ENCODE peak calls at places on chromosomes 13 and 19, in four cellular contexts. One of them, this sample, is unnamed.

GRCh38 chr19:8505680-8506401 is 3.4 kb upstream of the PRAM1 start:
- DNase-seq in lower leg skin: peak
- DNase-seq in fibroblast of lung: peak
- DNase-seq in B cell: peak
- DNase-seq in this sample: peak

GRCh38 chr19:18939922-18940775 is 868 bp downstream of the HOMER3 start:
- DNase-seq in lower leg skin: peak
- DNase-seq in fibroblast of lung: peak
- DNase-seq in B cell: peak
- DNase-seq in this sample: peak

GRCh38 chr13:50122465-50122864 is 107.2 kb downstream of the KCNRG start:
- DNase-seq in lower leg skin: no peak
- DNase-seq in fibroblast of lung: no peak
- DNase-seq in B cell: peak
- DNase-seq in this sample: no peak

GRCh38 chr19:23482829-23483228 is 87.6 kb upstream of the ZNF91 start:
- DNase-seq in lower leg skin: peak
- DNase-seq in fibroblast of lung: no peak
- DNase-seq in B cell: no peak
- DNase-seq in this sample: no peak

GRCh38 chr19:17775245-17775927 is 19.6 kb upstream of the B3GNT3 start:
- DNase-seq in lower leg skin: no peak
- DNase-seq in fibroblast of lung: no peak
- DNase-seq in B cell: peak
- DNase-seq in this sample: no peak

GRCh38 chr13:99759163-99759552 is 212.4 kb downstream of the ZIC5 start:
- DNase-seq in lower leg skin: no peak
- DNase-seq in fibroblast of lung: no peak
- DNase-seq in B cell: no peak
- DNase-seq in this sample: no peak

GRCh38 chr13:41384749-41385503 is 72.4 kb upstream of the RGCC start:
- DNase-seq in lower leg skin: no peak
- DNase-seq in fibroblast of lung: no peak
- DNase-seq in B cell: no peak
- DNase-seq in this sample: no peak

GRCh38 chr13:110629735-110630134 is 14.4 kb downstream of the NAXD start:
- DNase-seq in lower leg skin: no peak
- DNase-seq in fibroblast of lung: peak
- DNase-seq in B cell: no peak
- DNase-seq in this sample: no peak

GRCh38 chr13:45436953-45437352 is 18.8 kb upstream of the SLC25A30 start:
- DNase-seq in lower leg skin: peak
- DNase-seq in fibroblast of lung: no peak
- DNase-seq in B cell: no peak
- DNase-seq in this sample: no peak

DNA sequence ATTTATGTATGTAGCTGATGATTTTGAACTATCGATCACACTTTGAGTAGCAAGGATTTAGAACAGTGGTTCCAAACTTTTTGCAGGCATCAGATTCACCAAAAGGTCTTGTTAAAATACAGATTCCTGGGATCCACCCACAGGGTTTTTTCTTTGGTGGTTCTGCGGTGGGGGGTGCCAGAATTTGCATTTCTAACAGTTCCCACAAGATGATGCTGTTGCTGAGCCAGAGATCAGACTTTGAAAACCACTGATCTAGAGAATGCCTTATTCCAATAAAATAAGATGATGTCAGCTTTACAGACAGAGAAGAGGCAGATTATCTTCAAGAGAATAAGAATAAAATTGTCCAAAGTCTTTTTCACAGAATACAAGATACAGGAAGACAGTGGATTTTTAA is 80.9 kb upstream of the SHISA2 start:
- DNase-seq in lower leg skin: no peak
- DNase-seq in fibroblast of lung: peak
- DNase-seq in B cell: peak
- DNase-seq in this sample: no peak
- TF ChIP-seq CTCF in lower leg skin: no peak
- TF ChIP-seq CTCF in fibroblast of lung: peak
- TF ChIP-seq CTCF in B cell: peak
- TF ChIP-seq CTCF in this sample: no peak

DNA sequence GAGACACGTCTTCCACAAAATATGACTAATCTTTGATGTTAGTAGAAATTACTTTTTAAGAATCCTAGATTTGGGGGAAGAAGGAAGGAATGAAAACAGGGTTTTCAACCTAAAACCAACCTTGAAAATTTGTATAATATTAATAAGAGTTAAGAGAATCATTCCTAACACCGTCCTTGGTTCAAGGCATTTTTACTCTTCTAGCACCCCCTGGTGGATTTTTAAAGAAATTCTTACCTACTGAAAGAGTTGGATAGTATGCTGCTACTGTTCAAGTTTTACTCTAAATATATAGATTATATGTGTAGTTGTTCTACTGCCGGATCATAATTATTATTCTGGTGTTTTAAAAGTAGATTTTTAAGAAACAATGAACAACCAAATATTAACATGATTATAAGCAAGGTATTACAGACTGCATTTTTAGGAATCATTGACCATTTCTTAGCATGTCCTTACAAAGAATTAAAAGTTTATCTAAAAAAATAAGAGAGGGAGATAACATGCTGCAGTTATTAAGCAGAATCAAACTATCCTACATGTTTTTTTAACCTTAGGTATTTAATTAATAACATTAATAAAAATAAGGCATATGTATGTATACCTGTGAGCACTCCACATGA is 7.4 kb upstream of the SLITRK6 start:
- DNase-seq in lower leg skin: no peak
- DNase-seq in fibroblast of lung: peak
- DNase-seq in B cell: peak
- DNase-seq in this sample: peak
- TF ChIP-seq CTCF in lower leg skin: no peak
- TF ChIP-seq CTCF in fibroblast of lung: peak
- TF ChIP-seq CTCF in B cell: peak
- TF ChIP-seq CTCF in this sample: peak

DNA sequence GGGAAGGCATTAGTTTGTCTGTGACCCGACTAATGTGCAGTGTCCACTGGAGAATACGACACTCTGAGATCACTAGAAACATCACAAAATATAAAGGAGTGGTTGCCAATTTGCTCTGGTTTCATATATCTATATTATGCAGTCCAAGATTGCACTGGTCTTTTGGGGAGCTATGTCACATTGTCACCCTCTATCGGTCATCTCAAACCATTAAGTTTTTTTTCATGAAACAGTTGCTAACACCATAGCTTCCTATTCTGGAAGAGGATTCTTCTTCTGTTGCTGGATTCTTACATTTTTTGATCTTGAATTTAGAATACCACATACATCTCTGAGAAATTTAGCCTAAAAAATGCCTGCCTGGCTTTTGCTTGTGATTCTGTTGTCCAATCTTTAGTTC is 168.6 kb downstream of the LACC1 start:
- DNase-seq in lower leg skin: no peak
- DNase-seq in fibroblast of lung: no peak
- DNase-seq in B cell: no peak
- DNase-seq in this sample: no peak
- TF ChIP-seq CTCF in lower leg skin: no peak
- TF ChIP-seq CTCF in fibroblast of lung: no peak
- TF ChIP-seq CTCF in B cell: no peak
- TF ChIP-seq CTCF in this sample: no peak

DNA sequence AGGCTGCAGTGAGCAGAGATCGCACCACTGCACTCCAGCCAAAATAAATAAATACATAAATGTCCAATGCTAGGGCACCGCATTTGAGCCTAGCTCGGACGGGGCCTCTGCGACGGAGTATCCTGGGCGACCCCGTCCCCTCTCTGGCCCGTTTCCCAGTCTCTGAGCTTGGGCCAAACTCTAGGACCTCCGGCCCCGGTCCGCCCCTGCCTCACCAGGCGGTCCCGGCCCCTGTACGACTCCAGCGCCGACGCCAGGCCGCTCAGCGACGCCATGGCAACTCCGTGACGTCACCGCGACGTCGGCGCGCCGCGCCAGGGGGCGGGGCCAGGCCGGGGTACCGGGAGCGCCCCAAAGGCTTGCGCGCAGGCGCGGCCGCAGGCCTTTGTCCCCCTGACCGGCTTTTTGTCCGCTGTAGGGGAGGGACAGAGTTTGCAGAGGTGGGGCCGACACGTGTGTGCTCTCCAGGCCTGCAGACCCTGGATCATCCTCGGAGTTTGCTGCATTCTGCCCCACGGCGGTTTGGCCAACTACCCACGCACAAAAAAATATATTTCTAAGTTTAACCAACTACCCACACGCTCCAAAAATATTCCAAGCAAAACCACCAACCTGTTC is at the start of gene PEX11G:
- DNase-seq in lower leg skin: peak
- DNase-seq in fibroblast of lung: peak
- DNase-seq in B cell: peak
- DNase-seq in this sample: peak
- TF ChIP-seq CTCF in lower leg skin: no peak
- TF ChIP-seq CTCF in fibroblast of lung: no peak
- TF ChIP-seq CTCF in B cell: no peak
- TF ChIP-seq CTCF in this sample: peak

GRCh38 chr19:45777395-45777961 is 4.8 kb downstream of the DMPK start:
- DNase-seq in lower leg skin: no peak
- DNase-seq in fibroblast of lung: no peak
- DNase-seq in B cell: no peak
- DNase-seq in this sample: no peak
- TF ChIP-seq CTCF in lower leg skin: no peak
- TF ChIP-seq CTCF in fibroblast of lung: no peak
- TF ChIP-seq CTCF in B cell: no peak
- TF ChIP-seq CTCF in this sample: no peak

GRCh38 chr19:15280915-15281683 is 48.9 kb upstream of the EPHX3 start:
- DNase-seq in lower leg skin: peak
- DNase-seq in fibroblast of lung: peak
- DNase-seq in B cell: no peak
- DNase-seq in this sample: no peak
- TF ChIP-seq CTCF in lower leg skin: no peak
- TF ChIP-seq CTCF in fibroblast of lung: no peak
- TF ChIP-seq CTCF in B cell: no peak
- TF ChIP-seq CTCF in this sample: no peak

DNA sequence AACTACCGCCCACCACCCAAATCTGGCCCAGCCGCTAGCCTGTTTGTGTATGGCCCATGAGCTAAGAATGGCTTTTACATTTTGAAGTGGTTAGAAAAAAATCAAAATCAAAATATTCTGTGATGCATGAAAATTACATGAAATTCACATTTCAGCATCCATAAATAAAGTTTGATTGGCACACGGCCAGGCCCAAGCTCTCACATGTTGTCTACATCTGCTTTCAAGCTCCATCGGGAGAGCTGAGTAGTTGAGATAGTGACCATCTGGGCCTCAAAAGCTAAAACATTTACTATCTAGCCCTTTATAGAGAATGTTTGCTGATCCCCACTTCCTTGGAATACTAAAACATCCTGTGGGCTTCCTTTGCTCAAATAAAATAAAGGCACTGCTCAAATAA is 14.5 kb downstream of the RFX2 start:
- DNase-seq in lower leg skin: no peak
- DNase-seq in fibroblast of lung: no peak
- DNase-seq in B cell: no peak
- DNase-seq in this sample: no peak
- TF ChIP-seq CTCF in lower leg skin: no peak
- TF ChIP-seq CTCF in fibroblast of lung: no peak
- TF ChIP-seq CTCF in B cell: no peak
- TF ChIP-seq CTCF in this sample: no peak

DNA sequence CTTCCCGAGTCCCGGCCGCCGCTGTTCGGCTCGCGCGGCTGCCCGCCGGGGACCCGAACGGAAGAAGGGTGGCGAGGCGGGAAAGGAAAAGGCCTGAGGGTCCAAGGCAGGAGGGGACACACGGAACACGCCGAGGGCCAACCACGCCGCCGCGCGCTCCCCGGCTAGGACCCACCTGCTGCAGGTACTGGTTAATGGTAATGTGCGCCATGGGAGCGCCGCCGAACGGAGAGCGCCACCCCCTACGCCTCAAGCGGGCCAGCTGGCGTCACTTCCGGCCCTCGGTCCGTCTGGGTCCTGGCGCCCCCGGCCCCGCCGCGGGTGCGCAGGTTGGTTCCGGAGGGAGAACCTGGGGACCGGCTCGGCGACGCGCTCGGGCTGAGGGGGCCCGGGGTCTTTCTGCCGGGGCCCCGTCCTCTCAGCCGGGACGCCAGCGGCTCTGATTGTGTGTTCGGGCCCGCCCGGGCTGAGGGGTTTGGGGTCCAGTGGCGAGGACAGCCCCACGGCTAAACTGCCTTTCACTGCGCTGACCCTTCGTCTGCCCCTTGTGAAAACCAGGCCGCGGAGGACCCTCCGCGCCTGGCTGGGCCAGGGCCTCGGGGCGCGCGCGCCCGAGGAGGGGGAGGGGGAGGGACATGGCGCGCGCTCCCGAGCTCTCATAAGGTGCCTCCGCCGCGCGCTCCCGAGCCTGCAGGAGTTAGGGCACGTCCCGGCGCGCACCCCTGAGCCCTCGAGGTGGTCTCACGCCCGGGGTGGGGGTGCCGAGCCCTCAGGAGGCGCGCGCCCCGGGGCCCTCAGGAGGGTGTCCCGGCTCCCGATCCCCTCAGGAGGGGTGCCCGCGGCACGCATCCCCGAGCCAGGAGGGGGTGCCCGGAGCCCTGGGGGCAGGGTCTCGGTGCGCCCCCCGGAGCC is at the start of gene PCID2:
- DNase-seq in lower leg skin: peak
- DNase-seq in fibroblast of lung: peak
- DNase-seq in B cell: peak
- DNase-seq in this sample: peak
- TF ChIP-seq CTCF in lower leg skin: no peak
- TF ChIP-seq CTCF in fibroblast of lung: no peak
- TF ChIP-seq CTCF in B cell: no peak
- TF ChIP-seq CTCF in this sample: no peak

DNA sequence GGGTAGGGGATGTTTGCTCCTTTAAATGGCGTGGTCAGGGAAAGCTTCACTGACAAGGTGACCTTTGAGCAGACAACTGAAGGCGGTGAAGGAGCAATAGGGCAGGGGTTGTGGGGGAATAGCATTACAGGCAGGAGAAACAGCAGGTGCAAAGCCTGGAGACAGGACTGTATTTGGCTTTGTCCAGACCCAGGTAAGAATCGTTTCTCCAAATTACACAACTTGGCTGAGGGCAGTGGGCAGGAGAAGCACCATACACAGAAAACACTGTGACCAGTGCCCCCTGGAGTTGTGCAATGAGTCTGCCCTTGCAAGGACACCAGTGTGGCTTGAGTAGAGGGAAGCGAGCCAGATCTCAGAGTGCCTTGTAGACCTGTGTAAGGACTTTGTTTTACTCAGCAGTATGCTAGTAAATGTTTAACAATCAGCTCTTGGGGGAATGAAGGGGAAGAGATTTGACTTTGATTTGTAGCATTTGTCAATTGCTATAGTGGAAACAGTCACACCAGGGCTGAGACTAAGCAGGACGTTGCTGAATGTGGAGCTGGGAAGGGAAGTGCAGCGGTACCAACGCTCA is 360.0 kb downstream of the DCT start:
- DNase-seq in lower leg skin: no peak
- DNase-seq in fibroblast of lung: no peak
- DNase-seq in B cell: no peak
- DNase-seq in this sample: no peak
- TF ChIP-seq CTCF in lower leg skin: no peak
- TF ChIP-seq CTCF in fibroblast of lung: no peak
- TF ChIP-seq CTCF in B cell: no peak
- TF ChIP-seq CTCF in this sample: no peak